ENCODE peak calls at places on chromosomes 2 and 18, in five cellular contexts. B is NT2/D1, K is cardiac septum, J is mesothelial cell of epicardium, N is osteocyte. Q is an unnamed sample.

GRCh38 chr2:81979051-81979450 is 1674.5 kb upstream of the LRRTM1 start:
- DNase-seq in J (no peak), K (no peak), B (no peak), N (no peak), Q (no peak)

GRCh38 chr18:32093106-32093511 is 1.4 kb downstream of the RNF138 start:
- DNase-seq in K (peak), N (peak), B (no peak), J (peak), Q (no peak)

GRCh38 chr2:119197529-119198266 is 25.9 kb upstream of the STEAP3 start:
- DNase-seq in K (no peak), B (no peak), J (no peak), N (no peak), Q (no peak)

GRCh38 chr2:27152102-27152795 is 3.4 kb downstream of the TCF23 start:
- DNase-seq in J (no peak), K (no peak), N (no peak), B (no peak), Q (no peak)

GRCh38 chr2:239548491-239548890 is 147.7 kb upstream of the HDAC4 start:
- DNase-seq in N (no peak), B (no peak), J (no peak), K (no peak), Q (no peak)

GRCh38 chr2:216216951-216217903 is 108.1 kb downstream of the XRCC5 start:
- DNase-seq in J (no peak), N (no peak), B (no peak), K (no peak), Q (peak)

GRCh38 chr2:84942964-84943421 is 28.0 kb upstream of the KCMF1 start:
- DNase-seq in N (no peak), J (no peak), B (no peak), K (no peak), Q (no peak)

GRCh38 chr2:176814740-176815367 is 397.7 kb upstream of the HNRNPA3 start:
- DNase-seq in K (no peak), J (no peak), N (no peak), B (no peak), Q (peak)

GRCh38 chr2:168717790-168718502 is 84.5 kb upstream of the NOSTRIN start:
- DNase-seq in K (no peak), J (no peak), N (no peak), B (no peak), Q (no peak)